ENCODE peak calls at places on chromosomes 7 and 10, in ten cellular contexts. R is sigmoid colon, M is astrocyte of the spinal cord, P is GM23338, O is heart left ventricle, V is brain microvascular endothelial cell, T is HFF-Myc, U is uterus, I is fibroblast of pulmonary artery, E is lung. X is an unnamed sample.

GRCh38 chr10:86657396-86658011 is 3.2 kb downstream of the OPN4 start:
- DNase-seq in R (peak; percentile 56), M (no peak), P (no peak), O (peak; percentile 50), V (no peak), T (no peak), U (no peak), I (no peak), E (no peak), X (no peak)

GRCh38 chr7:53218730-53219504 is 183.5 kb downstream of the POM121L12 start:
- DNase-seq in R (no peak), M (peak; percentile 2), P (peak; percentile 70), O (peak; percentile 24), V (no peak), T (no peak), U (no peak), I (no peak), E (no peak), X (no peak)

GRCh38 chr7:144256112-144256511 is 8.5 kb downstream of the OR2A7 start:
- DNase-seq in R (no peak), M (no peak), P (peak; percentile 57), O (no peak), V (no peak), T (no peak), U (no peak), I (peak; percentile 77), E (no peak), X (no peak)

GRCh38 chr10:97321807-97322195 is 2.7 kb downstream of the FRAT1 start:
- DNase-seq in R (no peak), M (no peak), P (peak; percentile 62), O (no peak), V (no peak), T (no peak), U (no peak), I (no peak), E (no peak), X (no peak)

GRCh38 chr10:98331888-98332287 is 63.9 kb upstream of the LOXL4 start:
- DNase-seq in R (no peak), M (no peak), P (peak; percentile 83), O (no peak), V (no peak), T (no peak), U (no peak), I (no peak), E (no peak), X (no peak)

GRCh38 chr10:124892031-124892430 is 49.9 kb upstream of the ZRANB1 start:
- DNase-seq in R (no peak), M (no peak), P (no peak), O (peak; percentile 43), V (no peak), T (no peak), U (no peak), I (no peak), E (no peak), X (no peak)

GRCh38 chr10:46297406-46298204 is 10.8 kb downstream of the ANTXRL start:
- DNase-seq in R (peak; percentile 50), M (no peak), P (no peak), O (peak; percentile 5), V (no peak), T (no peak), U (no peak), I (no peak), E (no peak), X (peak; percentile 66)

GRCh38 chr7:29285451-29285807 is 90.9 kb downstream of the CHN2 start:
- DNase-seq in R (no peak), M (peak; percentile 98), P (no peak), O (no peak), V (peak; percentile 96), T (peak; percentile 90), U (no peak), I (peak; percentile 89), E (no peak), X (no peak)

GRCh38 chr7:77316219-77316978 is 99.8 kb downstream of the GSAP start:
- DNase-seq in R (no peak), M (no peak), P (no peak), O (no peak), V (no peak), T (no peak), U (no peak), I (no peak), E (no peak), X (no peak)

GRCh38 chr7:13742719-13743640 is 246.5 kb downstream of the ETV1 start:
- DNase-seq in R (no peak), M (peak; percentile 77), P (peak; percentile 51), O (peak; percentile 48), V (peak; percentile 66), T (no peak), U (no peak), I (peak; percentile 75), E (peak; percentile 32), X (no peak)
- TF ChIP-seq CTCF in R (peak; percentile 44), M (peak; percentile 58), P (peak; percentile 76), O (peak; percentile 52), V (peak; percentile 70), T (peak; percentile 49), U (peak; percentile 16), I (peak; percentile 60), E (peak; percentile 11), X (peak; percentile 74)

DNA sequence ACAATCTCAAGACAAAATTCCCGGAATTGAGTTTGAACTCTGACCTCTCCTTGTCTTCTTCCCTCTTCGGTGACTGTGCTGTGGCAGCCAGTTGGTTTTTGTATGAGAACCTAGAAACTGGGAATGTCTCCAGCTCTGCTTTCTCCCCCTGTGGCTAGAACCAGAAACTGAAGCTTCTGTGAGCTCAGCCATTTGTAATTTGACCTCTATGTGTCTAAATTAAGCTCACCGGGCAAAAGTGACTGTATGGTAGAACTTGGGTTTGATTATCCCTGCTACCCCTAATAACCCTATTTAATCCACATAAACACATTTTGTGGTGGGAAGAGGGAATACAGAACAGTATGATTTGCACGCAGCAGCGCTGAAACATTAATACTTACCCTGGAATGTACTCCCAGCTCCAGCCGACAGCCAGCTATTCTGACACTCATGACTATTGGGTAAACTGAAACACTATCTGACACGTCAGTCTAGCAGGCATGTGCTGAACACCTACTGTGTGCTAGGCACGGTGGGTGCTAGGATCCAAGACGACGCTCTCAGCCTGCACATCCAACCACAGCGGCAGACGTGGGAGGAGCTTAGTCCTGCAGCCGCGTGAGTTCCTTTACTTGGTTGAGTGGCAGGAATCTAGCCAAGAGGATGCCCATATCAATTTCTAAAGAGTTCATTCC is 324.8 kb downstream of the SFMBT2 start:
- DNase-seq in R (no peak), M (peak; percentile 83), P (peak; percentile 80), O (no peak), V (peak; percentile 39), T (no peak), U (no peak), I (peak; percentile 48), E (no peak), X (no peak)
- TF ChIP-seq CTCF in R (no peak), M (peak; percentile 15), P (no peak), O (no peak), V (peak; percentile 51), T (no peak), U (no peak), I (peak; percentile 7), E (no peak), X (peak; percentile 47)

GRCh38 chr7:131840291-131840690 is 283.9 kb upstream of the PODXL start:
- DNase-seq in R (no peak), M (no peak), P (no peak), O (no peak), V (no peak), T (no peak), U (no peak), I (no peak), E (no peak), X (no peak)

GRCh38 chr7:131845573-131846337 is 289.3 kb upstream of the PODXL start:
- DNase-seq in R (no peak), M (no peak), P (no peak), O (no peak), V (no peak), T (no peak), U (no peak), I (no peak), E (no peak), X (no peak)

GRCh38 chr7:131843862-131844261 is 287.4 kb upstream of the PODXL start:
- DNase-seq in R (peak; percentile 77), M (peak; percentile 11), P (no peak), O (no peak), V (peak; percentile 12), T (no peak), U (no peak), I (peak; percentile 31), E (no peak), X (no peak)

GRCh38 chr7:131848033-131848432 is 291.6 kb upstream of the PODXL start:
- DNase-seq in R (no peak), M (no peak), P (no peak), O (no peak), V (no peak), T (no peak), U (no peak), I (no peak), E (no peak), X (no peak)

DNA sequence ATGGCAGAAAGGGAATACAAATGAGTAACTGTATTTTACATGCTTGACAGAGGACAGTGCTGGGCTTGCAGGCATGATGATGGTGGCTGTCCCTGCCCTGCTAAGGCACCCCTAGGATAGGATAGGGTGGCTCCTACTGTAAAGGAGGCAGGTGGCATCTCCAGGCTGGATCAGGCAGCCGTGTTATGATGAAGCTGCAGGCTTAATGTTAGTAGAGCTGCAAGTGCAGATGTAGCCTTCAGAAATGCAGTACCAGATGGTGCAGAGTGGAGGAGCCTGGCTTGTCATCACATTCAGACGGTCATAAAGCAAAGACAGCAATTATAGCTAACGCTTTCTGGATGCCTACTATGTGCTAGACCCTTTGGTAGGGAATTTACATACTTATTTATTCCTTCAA is 288.0 kb upstream of the PODXL start:
- DNase-seq in R (no peak), M (no peak), P (no peak), O (no peak), V (no peak), T (no peak), U (no peak), I (no peak), E (no peak), X (no peak)
- TF ChIP-seq CTCF in R (no peak), M (no peak), P (no peak), O (no peak), V (no peak), T (no peak), U (no peak), I (no peak), E (no peak), X (no peak)

GRCh38 chr10:102555781-102556328 is 52.1 kb downstream of the SUFU start:
- DNase-seq in R (peak; percentile 52), M (peak; percentile 77), P (no peak), O (no peak), V (peak; percentile 66), T (no peak), U (peak; percentile 21), I (peak; percentile 53), E (no peak), X (no peak)
- TF ChIP-seq CTCF in R (no peak), M (no peak), P (no peak), O (no peak), V (no peak), T (no peak), U (no peak), I (no peak), E (no peak), X (no peak)

GRCh38 chr7:117673839-117674238 is 194.0 kb downstream of the CFTR start:
- DNase-seq in R (no peak), M (peak; percentile 64), P (no peak), O (no peak), V (peak; percentile 45), T (peak; percentile 5), U (no peak), I (peak; percentile 79), E (no peak), X (no peak)
- TF ChIP-seq CTCF in R (no peak), M (peak; percentile 50), P (no peak), O (peak; percentile 25), V (peak; percentile 35), T (no peak), U (no peak), I (peak; percentile 55), E (no peak), X (peak; percentile 63)

GRCh38 chr10:80459047-80459865 is 5.1 kb downstream of the TSPAN14 start:
- DNase-seq in R (peak; percentile 80), M (peak; percentile 67), P (peak; percentile 41), O (peak; percentile 80), V (no peak), T (peak; percentile 88), U (no peak), I (peak; percentile 46), E (peak; percentile 85), X (peak; percentile 86)
- TF ChIP-seq CTCF in R (no peak), M (peak; percentile 2), P (no peak), O (no peak), V (peak; percentile 23), T (no peak), U (no peak), I (no peak), E (no peak), X (peak; percentile 21)

X was measured in osteocyte.